ENCODE peak calls at places on chromosomes 13 and 19, in six cellular contexts. One of them, this sample, is unnamed.
A peak's percentile ranks its signal among the peaks of the same experiment; 100 is the strongest.

GRCh38 chr13:39781381-39781780 is 125.9 kb downstream of the COG6 start:
- DNase-seq in activated gamma-delta T cell treated with anti-CD3 and anti-CD28 coated beads, Interleukin-2, amount 50 U/mL, for 16 hours: no peak
- DNase-seq in NCI-H69: no peak
- DNase-seq in activated CD4-positive, alpha-beta T cell treated with anti-CD3 and anti-CD28 coated beads for 24 hours: no peak
- DNase-seq in right cardiac atrium: no peak
- DNase-seq in stimulated activated CD8-positive, alpha-beta memory T cell treated with anti-CD3 and anti-CD28 coated beads, Interleukin-15, amount 100 ng/mL, for 1 hour: no peak
- DNase-seq in this sample: no peak

GRCh38 chr19:31548941-31549340 is 199.7 kb upstream of the TSHZ3 start:
- DNase-seq in activated gamma-delta T cell treated with anti-CD3 and anti-CD28 coated beads, Interleukin-2, amount 50 U/mL, for 16 hours: no peak
- DNase-seq in NCI-H69: no peak
- DNase-seq in activated CD4-positive, alpha-beta T cell treated with anti-CD3 and anti-CD28 coated beads for 24 hours: no peak
- DNase-seq in right cardiac atrium: peak; percentile 27
- DNase-seq in stimulated activated CD8-positive, alpha-beta memory T cell treated with anti-CD3 and anti-CD28 coated beads, Interleukin-15, amount 100 ng/mL, for 1 hour: no peak
- DNase-seq in this sample: no peak

GRCh38 chr19:39996218-39996810 is 546 bp upstream of the ZNF546 start:
- DNase-seq in activated gamma-delta T cell treated with anti-CD3 and anti-CD28 coated beads, Interleukin-2, amount 50 U/mL, for 16 hours: peak; percentile 4
- DNase-seq in NCI-H69: peak; percentile 70
- DNase-seq in activated CD4-positive, alpha-beta T cell treated with anti-CD3 and anti-CD28 coated beads for 24 hours: peak; percentile 6
- DNase-seq in right cardiac atrium: no peak
- DNase-seq in stimulated activated CD8-positive, alpha-beta memory T cell treated with anti-CD3 and anti-CD28 coated beads, Interleukin-15, amount 100 ng/mL, for 1 hour: no peak
- DNase-seq in this sample: no peak

GRCh38 chr13:38803566-38803965 is 116.7 kb downstream of the FREM2 start:
- DNase-seq in activated gamma-delta T cell treated with anti-CD3 and anti-CD28 coated beads, Interleukin-2, amount 50 U/mL, for 16 hours: no peak
- DNase-seq in NCI-H69: peak; percentile 79
- DNase-seq in activated CD4-positive, alpha-beta T cell treated with anti-CD3 and anti-CD28 coated beads for 24 hours: no peak
- DNase-seq in right cardiac atrium: no peak
- DNase-seq in stimulated activated CD8-positive, alpha-beta memory T cell treated with anti-CD3 and anti-CD28 coated beads, Interleukin-15, amount 100 ng/mL, for 1 hour: no peak
- DNase-seq in this sample: no peak

GRCh38 chr19:18951721-18952281 is 10.8 kb upstream of the HOMER3 start:
- DNase-seq in activated gamma-delta T cell treated with anti-CD3 and anti-CD28 coated beads, Interleukin-2, amount 50 U/mL, for 16 hours: no peak
- DNase-seq in NCI-H69: no peak
- DNase-seq in activated CD4-positive, alpha-beta T cell treated with anti-CD3 and anti-CD28 coated beads for 24 hours: no peak
- DNase-seq in right cardiac atrium: no peak
- DNase-seq in stimulated activated CD8-positive, alpha-beta memory T cell treated with anti-CD3 and anti-CD28 coated beads, Interleukin-15, amount 100 ng/mL, for 1 hour: no peak
- DNase-seq in this sample: no peak

GRCh38 chr13:33227927-33228644 is 57.5 kb downstream of the STARD13 start:
- DNase-seq in activated gamma-delta T cell treated with anti-CD3 and anti-CD28 coated beads, Interleukin-2, amount 50 U/mL, for 16 hours: no peak
- DNase-seq in NCI-H69: peak; percentile 6
- DNase-seq in activated CD4-positive, alpha-beta T cell treated with anti-CD3 and anti-CD28 coated beads for 24 hours: no peak
- DNase-seq in right cardiac atrium: peak; percentile 24
- DNase-seq in stimulated activated CD8-positive, alpha-beta memory T cell treated with anti-CD3 and anti-CD28 coated beads, Interleukin-15, amount 100 ng/mL, for 1 hour: no peak
- DNase-seq in this sample: no peak

GRCh38 chr13:99429670-99430069 is 71.6 kb upstream of the TM9SF2 start:
- DNase-seq in activated gamma-delta T cell treated with anti-CD3 and anti-CD28 coated beads, Interleukin-2, amount 50 U/mL, for 16 hours: no peak
- DNase-seq in NCI-H69: no peak
- DNase-seq in activated CD4-positive, alpha-beta T cell treated with anti-CD3 and anti-CD28 coated beads for 24 hours: no peak
- DNase-seq in right cardiac atrium: no peak
- DNase-seq in stimulated activated CD8-positive, alpha-beta memory T cell treated with anti-CD3 and anti-CD28 coated beads, Interleukin-15, amount 100 ng/mL, for 1 hour: no peak
- DNase-seq in this sample: no peak

GRCh38 chr13:34591801-34592454 is 350.1 kb upstream of the NBEA start:
- DNase-seq in activated gamma-delta T cell treated with anti-CD3 and anti-CD28 coated beads, Interleukin-2, amount 50 U/mL, for 16 hours: no peak
- DNase-seq in NCI-H69: no peak
- DNase-seq in activated CD4-positive, alpha-beta T cell treated with anti-CD3 and anti-CD28 coated beads for 24 hours: no peak
- DNase-seq in right cardiac atrium: peak; percentile 53
- DNase-seq in stimulated activated CD8-positive, alpha-beta memory T cell treated with anti-CD3 and anti-CD28 coated beads, Interleukin-15, amount 100 ng/mL, for 1 hour: no peak
- DNase-seq in this sample: no peak

GRCh38 chr19:9309974-9310446 is 372 bp upstream of the ZNF699 start:
- DNase-seq in activated gamma-delta T cell treated with anti-CD3 and anti-CD28 coated beads, Interleukin-2, amount 50 U/mL, for 16 hours: no peak
- DNase-seq in NCI-H69: peak; percentile 97
- DNase-seq in activated CD4-positive, alpha-beta T cell treated with anti-CD3 and anti-CD28 coated beads for 24 hours: peak; percentile 80
- DNase-seq in right cardiac atrium: peak; percentile 95
- DNase-seq in stimulated activated CD8-positive, alpha-beta memory T cell treated with anti-CD3 and anti-CD28 coated beads, Interleukin-15, amount 100 ng/mL, for 1 hour: no peak
- DNase-seq in this sample: no peak

GRCh38 chr13:30033681-30034447 is 183.4 kb upstream of the UBL3 start:
- DNase-seq in activated gamma-delta T cell treated with anti-CD3 and anti-CD28 coated beads, Interleukin-2, amount 50 U/mL, for 16 hours: no peak
- DNase-seq in NCI-H69: peak; percentile 8
- DNase-seq in activated CD4-positive, alpha-beta T cell treated with anti-CD3 and anti-CD28 coated beads for 24 hours: no peak
- DNase-seq in right cardiac atrium: no peak
- DNase-seq in stimulated activated CD8-positive, alpha-beta memory T cell treated with anti-CD3 and anti-CD28 coated beads, Interleukin-15, amount 100 ng/mL, for 1 hour: no peak
- DNase-seq in this sample: no peak

GRCh38 chr19:31355330-31356289 is 6.4 kb upstream of the TSHZ3 start:
- DNase-seq in activated gamma-delta T cell treated with anti-CD3 and anti-CD28 coated beads, Interleukin-2, amount 50 U/mL, for 16 hours: no peak
- DNase-seq in NCI-H69: no peak
- DNase-seq in activated CD4-positive, alpha-beta T cell treated with anti-CD3 and anti-CD28 coated beads for 24 hours: no peak
- DNase-seq in right cardiac atrium: no peak
- DNase-seq in stimulated activated CD8-positive, alpha-beta memory T cell treated with anti-CD3 and anti-CD28 coated beads, Interleukin-15, amount 100 ng/mL, for 1 hour: no peak
- DNase-seq in this sample: no peak

GRCh38 chr13:54775501-54776191 is 1747.0 kb downstream of the OLFM4 start:
- DNase-seq in activated gamma-delta T cell treated with anti-CD3 and anti-CD28 coated beads, Interleukin-2, amount 50 U/mL, for 16 hours: no peak
- DNase-seq in NCI-H69: no peak
- DNase-seq in activated CD4-positive, alpha-beta T cell treated with anti-CD3 and anti-CD28 coated beads for 24 hours: no peak
- DNase-seq in right cardiac atrium: no peak
- DNase-seq in stimulated activated CD8-positive, alpha-beta memory T cell treated with anti-CD3 and anti-CD28 coated beads, Interleukin-15, amount 100 ng/mL, for 1 hour: no peak
- DNase-seq in this sample: no peak

GRCh38 chr13:113976711-113977684 is 3.1 kb upstream of the C13orf46 start:
- DNase-seq in activated gamma-delta T cell treated with anti-CD3 and anti-CD28 coated beads, Interleukin-2, amount 50 U/mL, for 16 hours: no peak
- DNase-seq in NCI-H69: no peak
- DNase-seq in activated CD4-positive, alpha-beta T cell treated with anti-CD3 and anti-CD28 coated beads for 24 hours: no peak
- DNase-seq in right cardiac atrium: peak; percentile 10
- DNase-seq in stimulated activated CD8-positive, alpha-beta memory T cell treated with anti-CD3 and anti-CD28 coated beads, Interleukin-15, amount 100 ng/mL, for 1 hour: no peak
- DNase-seq in this sample: no peak

GRCh38 chr13:110769097-110769496 is 55.6 kb downstream of the ING1 start:
- DNase-seq in activated gamma-delta T cell treated with anti-CD3 and anti-CD28 coated beads, Interleukin-2, amount 50 U/mL, for 16 hours: no peak
- DNase-seq in NCI-H69: no peak
- DNase-seq in activated CD4-positive, alpha-beta T cell treated with anti-CD3 and anti-CD28 coated beads for 24 hours: no peak
- DNase-seq in right cardiac atrium: no peak
- DNase-seq in stimulated activated CD8-positive, alpha-beta memory T cell treated with anti-CD3 and anti-CD28 coated beads, Interleukin-15, amount 100 ng/mL, for 1 hour: no peak
- DNase-seq in this sample: no peak

GRCh38 chr19:46604781-46605355 is 3.7 kb downstream of the CALM3 start:
- DNase-seq in activated gamma-delta T cell treated with anti-CD3 and anti-CD28 coated beads, Interleukin-2, amount 50 U/mL, for 16 hours: no peak
- DNase-seq in NCI-H69: no peak
- DNase-seq in activated CD4-positive, alpha-beta T cell treated with anti-CD3 and anti-CD28 coated beads for 24 hours: no peak
- DNase-seq in right cardiac atrium: no peak
- DNase-seq in stimulated activated CD8-positive, alpha-beta memory T cell treated with anti-CD3 and anti-CD28 coated beads, Interleukin-15, amount 100 ng/mL, for 1 hour: no peak
- DNase-seq in this sample: no peak

GRCh38 chr13:79781829-79782540 is 301.0 kb downstream of the NDFIP2 start:
- DNase-seq in activated gamma-delta T cell treated with anti-CD3 and anti-CD28 coated beads, Interleukin-2, amount 50 U/mL, for 16 hours: no peak
- DNase-seq in NCI-H69: no peak
- DNase-seq in activated CD4-positive, alpha-beta T cell treated with anti-CD3 and anti-CD28 coated beads for 24 hours: no peak
- DNase-seq in right cardiac atrium: no peak
- DNase-seq in stimulated activated CD8-positive, alpha-beta memory T cell treated with anti-CD3 and anti-CD28 coated beads, Interleukin-15, amount 100 ng/mL, for 1 hour: no peak
- DNase-seq in this sample: no peak

This sample was measured in central memory CD8-positive, alpha-beta T cell.